ENCODE peak calls at places on chromosomes 4 and X, in eight cellular contexts. Y is D341Med; C is activated naive CD8-positive, alpha-beta T cell treated with anti-CD3 and anti-CD28 coated beads, Interleukin-2, amount 50 U/mL, for 24 hours; T is ureter; P is amniotic stem cell; N is choroid plexus epithelial cell; X is frontal cortex; E is fibroblast of the aortic adventitia. D is an unnamed sample.

GRCh38 chr4:119068529-119068962 is 67.1 kb upstream of the MYOZ2 start:
- DNase-seq in P (no peak), Y (no peak), C (no peak), X (no peak), T (no peak), E (no peak), N (peak), D (no peak)

GRCh38 chrX:51802917-51803688 is 59.9 kb downstream of the GSPT2 start:
- DNase-seq in P (peak), Y (peak), T (peak), C (peak), X (no peak), N (peak), E (peak), D (no peak)

GRCh38 chrX:10656214-10656613 is 35.8 kb upstream of the MID1 start:
- DNase-seq in Y (no peak), C (no peak), P (no peak), T (no peak), X (no peak), E (no peak), N (no peak), D (no peak)

GRCh38 chr4:2469192-2469984 is 482 bp downstream of the RNF4 start:
- DNase-seq in X (no peak), E (no peak), C (peak), N (peak), T (peak), P (peak), Y (peak), D (peak)

GRCh38 chr4:889516-889915 is 42.6 kb downstream of the GAK start:
- DNase-seq in E (no peak), P (no peak), X (no peak), T (no peak), C (no peak), Y (no peak), N (no peak), D (no peak)

GRCh38 chrX:4110964-4111363 is 397.5 kb upstream of the PRKX start:
- DNase-seq in C (no peak), N (no peak), X (no peak), E (no peak), Y (no peak), P (no peak), T (no peak), D (no peak)

GRCh38 chrX:140507982-140508305 is 3.1 kb upstream of the SOX3 start:
- DNase-seq in T (no peak), X (peak), E (no peak), Y (no peak), N (no peak), C (no peak), P (no peak), D (no peak)

GRCh38 chrX:71128166-71128833 is 9.9 kb downstream of the MED12 start:
- DNase-seq in P (peak), C (no peak), E (peak), T (no peak), N (peak), X (no peak), Y (no peak), D (peak)

GRCh38 chrX:12791253-12792228 is at the start of gene PRPS2:
- DNase-seq in E (peak), T (peak), P (no peak), X (peak), Y (peak), C (peak), N (peak), D (peak)